ENCODE peak calls at places on chromosomes 11 and 22, in seven cellular contexts. G is head of caudate nucleus, R is H9, C is NCI-H510A treated with DMSO at 0.1 percent for 48 hours, J is T-helper 2 cell, D is AG04450, Z is A172. E is an unnamed sample.

GRCh38 chr11:35598254-35599125 is 19.8 kb upstream of the FJX1 start:
- DNase-seq in Z (peak; percentile 93), C (no peak), R (no peak), D (no peak), G (no peak), J (peak; percentile 6), E (no peak)

GRCh38 chr11:115334932-115335788 is 169.1 kb downstream of the CADM1 start:
- DNase-seq in R (no peak), C (peak; percentile 39), G (no peak), D (no peak), J (peak; percentile 20), Z (peak; percentile 3), E (peak; percentile 61)

GRCh38 chr22:35883028-35883620 is 145.5 kb downstream of the RBFOX2 start:
- DNase-seq in Z (peak; percentile 50), J (no peak), R (no peak), D (no peak), C (no peak), G (no peak), E (peak; percentile 41)

GRCh38 chr11:108654994-108655631 is 9.8 kb upstream of the DDX10 start:
- DNase-seq in C (peak; percentile 46), R (no peak), G (peak; percentile 52), Z (peak; percentile 39), J (no peak), D (no peak), E (peak; percentile 41)

GRCh38 chr11:70675697-70676374 is 277.5 kb downstream of the CTTN start:
- DNase-seq in D (no peak), Z (peak; percentile 14), J (no peak), C (peak; percentile 11), G (no peak), R (no peak), E (no peak)

GRCh38 chr11:44904261-44905080 is 46.2 kb downstream of the TP53I11 start:
- DNase-seq in D (no peak), G (no peak), J (no peak), R (no peak), C (no peak), Z (no peak), E (peak; percentile 91)

GRCh38 chr11:4523666-4524065 is 21.3 kb upstream of the OR52M1 start:
- DNase-seq in G (no peak), J (no peak), D (no peak), R (no peak), Z (no peak), C (no peak), E (no peak)

GRCh38 chr11:111795333-111795985 is 29.3 kb upstream of the PPP2R1B start:
- DNase-seq in G (no peak), Z (no peak), C (no peak), R (no peak), J (no peak), D (peak; percentile 39), E (no peak)

GRCh38 chr22:45784357-45785277 is 113.0 kb downstream of the ATXN10 start:
- DNase-seq in G (no peak), R (no peak), D (no peak), J (no peak), Z (no peak), C (no peak), E (no peak)

GRCh38 chr11:93490996-93491618 is 52.1 kb downstream of the SMCO4 start:
- DNase-seq in G (no peak), D (no peak), Z (no peak), J (no peak), R (peak; percentile 65), C (peak; percentile 29), E (no peak)

GRCh38 chr11:132078230-132078629 is 707.8 kb downstream of the NTM start:
- DNase-seq in C (no peak), R (no peak), Z (no peak), G (peak; percentile 49), J (no peak), D (no peak), E (peak; percentile 93)

GRCh38 chr11:88377151-88377550 is 39.6 kb upstream of the CTSC start:
- DNase-seq in D (peak; percentile 13), C (no peak), J (no peak), Z (no peak), R (no peak), G (no peak), E (no peak)

GRCh38 chr11:95134491-95134890 is 44.8 kb downstream of the ENDOD1 start:
- DNase-seq in G (peak; percentile 42), Z (peak; percentile 35), J (no peak), D (no peak), R (no peak), C (no peak), E (peak; percentile 31)

GRCh38 chr22:24833881-24834495 is 28.0 kb downstream of the SGSM1 start:
- DNase-seq in R (no peak), J (no peak), C (no peak), D (no peak), G (no peak), Z (no peak), E (peak; percentile 71)

E was measured in G401.